ENCODE peak calls at places on chromosome 3, in eight cellular contexts. W, Y, S, L, N, K, B and R are unnamed samples. For H3K36me3, the result is how much of the 10 kb centered on the place peaks cover.

GRCh38 chr3:53490131-53490474 is 4.3 kb upstream of the CACNA1D start:
- DNase-seq in Y (no peak), L (no peak), B (no peak), W (no peak), N (no peak), S (no peak), K (no peak), R (no peak)

GRCh38 chr3:121552379-121552778 is 6.6 kb upstream of the POLQ start:
- DNase-seq in N (no peak), L (no peak), B (no peak), S (no peak), Y (no peak), W (no peak), K (no peak), R (no peak)

GRCh38 chr3:44036850-44037249 is 204.8 kb upstream of the TOPAZ1 start:
- DNase-seq in S (no peak), N (no peak), B (no peak), Y (no peak), W (no peak), K (no peak), L (no peak), R (no peak)

GRCh38 chr3:132004571-132004970 is 30.2 kb downstream of the CPNE4 start:
- DNase-seq in K (no peak), B (no peak), W (no peak), S (no peak), Y (peak), N (no peak), L (no peak), R (no peak)

GRCh38 chr3:114308830-114309229 is 15.0 kb downstream of the TIGIT start:
- DNase-seq in N (peak), L (no peak), S (no peak), B (no peak), K (no peak), Y (no peak), W (no peak), R (peak)

GRCh38 chr3:130345487-130346079 is at the start of gene COL6A5:
- DNase-seq in S (no peak), L (peak), Y (no peak), K (no peak), W (no peak), N (no peak), B (peak), R (no peak)

GRCh38 chr3:12194209-12194608 is 35.5 kb upstream of the TIMP4 start:
- DNase-seq in Y (peak), S (no peak), W (peak), N (no peak), K (no peak), L (no peak), B (no peak), R (peak)

GRCh38 chr3:129747982-129748381 is 141.5 kb upstream of the PLXND1 start:
- DNase-seq in K (no peak), S (no peak), B (no peak), L (no peak), N (no peak), W (no peak), Y (no peak), R (no peak)

GRCh38 chr3:69141313-69141712 is 18.9 kb upstream of the LMOD3 start:
- DNase-seq in K (no peak), L (no peak), Y (no peak), B (no peak), S (no peak), N (no peak), W (no peak), R (no peak)

GRCh38 chr3:3196148-3196861 is 16.8 kb upstream of the CRBN start:
- DNase-seq in B (no peak), Y (peak), W (no peak), S (no peak), L (no peak), K (no peak), N (no peak), R (peak)

GRCh38 chr3:134294302-134294925 is 43.8 kb upstream of the RYK start:
- DNase-seq in N (peak), S (no peak), L (no peak), K (no peak), B (no peak), W (no peak), Y (peak), R (no peak)

GRCh38 chr3:62798000-62798399 is 77.2 kb downstream of the CADPS start:
- DNase-seq in B (no peak), S (no peak), N (no peak), Y (no peak), L (no peak), W (no peak), K (no peak), R (no peak)

GRCh38 chr3:50268703-50269451 is at the start of gene SEMA3B:
- DNase-seq in W (no peak), N (no peak), L (peak), B (peak), Y (peak), S (no peak), K (peak), R (no peak)

GRCh38 chr3:72270730-72271129 is 485.8 kb upstream of the PROK2 start:
- DNase-seq in W (no peak), L (no peak), K (no peak), Y (no peak), B (no peak), S (no peak), N (no peak), R (no peak)

GRCh38 chr3:117443014-117443413 is 733.4 kb downstream of the TUSC7 start:
- DNase-seq in S (no peak), B (no peak), L (no peak), Y (peak), K (no peak), W (no peak), N (no peak), R (no peak)

GRCh38 chr3:126023390-126023789 is 54.4 kb downstream of the ROPN1B start:
- DNase-seq in B (no peak), S (no peak), Y (no peak), N (no peak), K (no peak), W (no peak), L (no peak), R (no peak)

GRCh38 chr3:38541800-38542199 is 45.7 kb downstream of the EXOG start:
- DNase-seq in S (no peak), L (peak), Y (no peak), B (no peak), N (no peak), K (no peak), W (no peak), R (no peak)

GRCh38 chr3:185927501-185928200 is 10.2 kb downstream of the TRA2B start:
- DNase-seq in N (no peak), K (no peak), Y (no peak), L (no peak), B (no peak), W (no peak), S (no peak), R (no peak)
- H3K36me3 ChIP-seq in N (half or more), K (under half), Y (under half), L (half or more), B (under half), W (under half), S (under half), R (half or more)

DNA sequence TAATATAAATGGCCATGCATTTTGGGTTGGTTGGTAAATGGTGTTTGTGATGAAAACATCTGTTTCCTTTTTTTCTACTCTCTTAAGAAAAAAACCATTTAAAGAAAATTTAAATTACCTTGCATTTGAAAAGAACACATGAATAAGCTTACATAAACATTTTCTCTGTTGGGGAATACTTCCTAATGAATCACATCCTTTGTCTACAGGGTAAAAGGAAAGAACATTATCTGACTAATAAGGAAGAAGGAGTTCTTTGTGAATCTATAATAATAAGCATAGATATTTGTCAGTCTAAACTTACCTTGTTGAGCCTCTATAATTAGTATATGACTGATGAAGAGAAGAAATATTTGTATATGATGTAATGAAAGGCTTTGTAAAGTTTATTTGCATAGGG is 254.1 kb upstream of the ZNF717 start:
- DNase-seq in B (no peak), N (no peak), S (no peak), K (no peak), Y (peak), L (no peak), W (no peak), R (no peak)
- H3K4me3 ChIP-seq in B (no peak), N (no peak), S (no peak), K (no peak), Y (no peak), L (no peak), W (no peak), R (no peak)

GRCh38 chr3:29344154-29344553 is 63.3 kb downstream of the RBMS3 start:
- DNase-seq in K (no peak), W (no peak), Y (no peak), B (no peak), L (no peak), N (no peak), S (no peak), R (no peak)

GRCh38 chr3:29346828-29347227 is 66.0 kb downstream of the RBMS3 start:
- DNase-seq in W (no peak), S (no peak), N (no peak), K (no peak), B (no peak), L (no peak), Y (peak), R (no peak)

GRCh38 chr3:29344986-29345385 is 64.1 kb downstream of the RBMS3 start:
- DNase-seq in Y (no peak), L (no peak), B (no peak), W (no peak), K (no peak), S (no peak), N (no peak), R (no peak)

GRCh38 chr3:29347412-29347811 is 66.5 kb downstream of the RBMS3 start:
- DNase-seq in Y (no peak), B (no peak), W (no peak), N (no peak), S (no peak), L (no peak), K (no peak), R (no peak)

GRCh38 chr3:29345923-29346322 is 65.1 kb downstream of the RBMS3 start:
- DNase-seq in N (no peak), B (no peak), S (no peak), W (no peak), Y (no peak), K (no peak), L (no peak), R (no peak)
- H3K36me3 ChIP-seq in N (under half), B (under half), S (under half), W (under half), Y (under half), K (under half), L (under half), R (under half)

DNA sequence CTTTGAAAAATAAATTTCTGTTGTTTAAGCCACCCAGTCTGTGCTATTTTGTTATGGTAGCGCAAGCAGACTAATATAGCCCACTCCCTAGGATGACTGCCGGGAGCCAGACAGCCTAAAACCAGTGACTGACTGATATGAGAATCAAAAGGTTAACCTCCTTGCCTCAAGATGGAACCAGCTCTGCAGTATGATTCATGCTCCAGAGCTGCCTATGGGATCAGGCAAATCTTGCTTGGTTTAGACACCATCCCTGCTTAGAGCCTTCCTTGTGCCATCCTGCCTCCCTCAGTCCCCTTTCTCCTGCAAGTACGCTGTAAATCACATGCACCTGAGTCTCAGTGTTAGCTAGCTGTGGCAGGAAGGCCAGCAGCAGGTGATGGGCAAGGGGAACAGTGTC is 39.3 kb downstream of the TRANK1 start:
- DNase-seq in L (no peak), B (no peak), K (no peak), N (no peak), Y (no peak), W (no peak), S (no peak), R (no peak)
- H3K4me3 ChIP-seq in L (no peak), B (no peak), K (no peak), N (peak), Y (no peak), W (no peak), S (no peak), R (peak)

DNA sequence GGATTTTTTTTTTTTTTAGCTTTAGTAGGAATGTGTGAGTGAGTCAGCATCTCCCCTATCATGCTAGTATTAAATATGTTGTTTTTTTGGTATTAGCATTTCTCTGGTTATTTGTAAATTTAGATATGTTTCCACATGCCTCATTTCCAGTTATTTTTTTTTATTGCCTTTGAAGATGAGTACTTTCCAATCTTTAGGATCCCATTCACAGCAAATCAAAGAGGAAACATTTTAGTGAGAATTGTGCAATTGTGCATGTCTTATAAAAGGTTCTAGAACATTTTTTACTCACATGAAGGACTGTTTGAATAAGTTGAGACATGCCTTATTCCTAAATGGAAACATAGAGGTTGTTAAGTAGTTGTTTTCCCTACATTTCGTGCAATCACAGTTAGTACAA is 234.0 kb downstream of the LPP start:
- DNase-seq in L (no peak), S (no peak), K (no peak), N (no peak), B (no peak), W (no peak), Y (peak), R (no peak)
- H3K36me3 ChIP-seq in L (under half), S (under half), K (under half), N (under half), B (under half), W (under half), Y (under half), R (under half)

GRCh38 chr3:15647629-15648167 is 46.2 kb downstream of the BTD start:
- DNase-seq in S (no peak), B (no peak), L (peak), K (peak), W (peak), N (peak), Y (peak), R (peak)
- H3K4me3 ChIP-seq in S (no peak), B (no peak), L (no peak), K (no peak), W (no peak), N (peak), Y (no peak), R (peak)

GRCh38 chr3:32725721-32726120 is 40.7 kb downstream of the CNOT10 start:
- DNase-seq in W (no peak), N (no peak), Y (no peak), K (no peak), B (no peak), S (no peak), L (no peak), R (no peak)

GRCh38 chr3:32719335-32719734 is 34.3 kb downstream of the CNOT10 start:
- DNase-seq in Y (no peak), L (no peak), N (no peak), W (no peak), S (no peak), B (no peak), K (no peak), R (no peak)

DNA sequence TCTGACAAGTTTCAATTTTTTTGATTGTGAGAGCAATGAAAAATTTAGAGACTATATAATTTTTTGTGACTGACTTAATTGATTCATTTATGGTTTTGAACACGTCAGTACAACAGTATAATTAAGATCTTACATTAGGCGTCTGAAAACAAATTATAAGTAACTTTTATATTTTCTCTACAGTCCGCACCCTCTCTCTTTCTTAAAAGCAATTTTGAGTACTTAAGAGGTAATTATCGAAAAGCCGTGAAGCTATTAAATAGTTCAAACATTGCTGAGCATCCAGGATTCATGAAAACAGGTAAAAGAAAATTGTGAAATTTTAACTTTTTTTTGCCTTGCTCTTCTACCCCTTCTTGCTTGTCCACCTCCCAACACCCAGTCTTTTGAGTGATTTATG is 34.9 kb downstream of the CNOT10 start:
- DNase-seq in S (no peak), W (no peak), K (no peak), Y (no peak), B (no peak), N (no peak), L (no peak), R (no peak)
- H3K36me3 ChIP-seq in S (under half), W (under half), K (under half), Y (under half), B (under half), N (under half), L (half or more), R (under half)

DNA sequence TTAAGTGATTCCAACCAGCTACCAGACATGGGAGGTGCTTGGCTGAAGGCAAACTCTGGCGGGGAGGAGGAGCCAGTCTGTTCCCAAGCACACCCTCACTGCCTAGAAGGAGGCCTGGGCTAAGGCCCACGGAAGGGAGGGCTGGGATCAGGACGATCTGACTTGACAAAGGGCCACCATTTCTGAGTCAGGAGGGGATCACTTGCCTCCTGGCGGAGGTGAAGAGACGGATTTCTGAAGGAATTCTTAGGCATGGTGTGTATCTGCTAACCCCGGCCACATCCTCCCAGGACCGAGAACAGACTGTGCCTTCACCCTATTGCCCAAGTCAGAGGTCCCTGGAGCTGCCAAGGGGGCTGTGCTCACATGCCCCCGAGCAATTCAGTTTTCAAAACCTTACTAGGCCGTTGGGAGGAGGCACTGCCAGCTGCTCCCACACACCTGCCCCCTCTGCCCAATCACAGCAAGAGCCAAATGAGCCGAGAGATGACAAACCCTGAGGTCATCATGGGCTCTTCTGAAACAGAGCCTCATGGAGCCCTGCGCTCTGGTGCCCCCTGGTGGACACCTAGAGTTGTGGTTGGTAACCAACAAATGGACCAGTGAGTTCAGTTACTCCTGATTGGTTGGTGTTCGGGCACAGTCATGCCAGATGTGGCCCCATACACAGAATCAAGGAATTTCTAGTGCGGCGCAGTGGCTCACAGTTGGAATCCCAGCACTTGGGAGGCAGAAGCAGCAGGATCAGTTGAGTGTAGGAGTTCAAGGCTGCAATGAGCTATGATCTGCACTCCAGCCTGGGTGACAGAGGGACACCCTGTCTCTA is 6.5 kb upstream of the TNK2 start:
- DNase-seq in L (peak), Y (peak), S (peak), K (peak), W (peak), N (peak), B (peak), R (peak)
- H3K4me3 ChIP-seq in L (no peak), Y (no peak), S (peak), K (no peak), W (no peak), N (no peak), B (no peak), R (no peak)

GRCh38 chr3:194482196-194482593 is 4.6 kb downstream of the ATP13A3 start:
- DNase-seq in Y (no peak), S (no peak), K (no peak), B (no peak), L (no peak), N (no peak), W (no peak), R (no peak)
- H3K36me3 ChIP-seq in Y (under half), S (under half), K (under half), B (under half), L (under half), N (under half), W (under half), R (under half)

GRCh38 chr3:191414286-191414685 is 46.7 kb upstream of the PYDC2 start:
- DNase-seq in S (no peak), W (no peak), B (no peak), N (no peak), L (no peak), Y (peak), K (no peak), R (no peak)
- H3K4me3 ChIP-seq in S (no peak), W (no peak), B (no peak), N (no peak), L (no peak), Y (no peak), K (no peak), R (no peak)